ENCODE peak calls at places on chromosomes 6 and 20, in eight cellular contexts. One of them, this sample, is unnamed.

GRCh38 chr6:15364401-15365037 is 118.7 kb downstream of the JARID2 start:
- DNase-seq in A549: no peak
- DNase-seq in Peyer's patch: no peak
- DNase-seq in adrenal gland: no peak
- DNase-seq in thoracic aorta: no peak
- DNase-seq in MM.1S: no peak
- DNase-seq in left ventricle myocardium inferior: no peak
- DNase-seq in ovary: no peak
- DNase-seq in this sample: no peak

GRCh38 chr6:156828280-156828703 is 51.1 kb downstream of the ARID1B start:
- DNase-seq in thoracic aorta: no peak
- DNase-seq in adrenal gland: peak
- DNase-seq in left ventricle myocardium inferior: no peak
- DNase-seq in Peyer's patch: no peak
- DNase-seq in ovary: no peak
- DNase-seq in A549: peak
- DNase-seq in MM.1S: no peak
- DNase-seq in this sample: no peak

GRCh38 chr20:5751856-5752255 is 1.7 kb downstream of the SHLD1 start:
- DNase-seq in adrenal gland: peak
- DNase-seq in thoracic aorta: no peak
- DNase-seq in ovary: no peak
- DNase-seq in left ventricle myocardium inferior: no peak
- DNase-seq in Peyer's patch: no peak
- DNase-seq in A549: no peak
- DNase-seq in MM.1S: no peak
- DNase-seq in this sample: no peak

GRCh38 chr6:152206072-152206818 is 398.8 kb downstream of the ESR1 start:
- DNase-seq in Peyer's patch: no peak
- DNase-seq in A549: peak
- DNase-seq in adrenal gland: no peak
- DNase-seq in thoracic aorta: no peak
- DNase-seq in ovary: no peak
- DNase-seq in left ventricle myocardium inferior: peak
- DNase-seq in MM.1S: no peak
- DNase-seq in this sample: no peak

GRCh38 chr20:56350842-56351241 is 7.9 kb upstream of the FAM210B start:
- DNase-seq in thoracic aorta: no peak
- DNase-seq in Peyer's patch: no peak
- DNase-seq in A549: no peak
- DNase-seq in left ventricle myocardium inferior: no peak
- DNase-seq in MM.1S: no peak
- DNase-seq in adrenal gland: no peak
- DNase-seq in ovary: no peak
- DNase-seq in this sample: no peak

GRCh38 chr6:41940759-41941279 is 789 bp downstream of the CCND3 start:
- DNase-seq in left ventricle myocardium inferior: peak
- DNase-seq in ovary: peak
- DNase-seq in adrenal gland: peak
- DNase-seq in MM.1S: no peak
- DNase-seq in Peyer's patch: no peak
- DNase-seq in A549: peak
- DNase-seq in thoracic aorta: no peak
- DNase-seq in this sample: peak

GRCh38 chr20:19631410-19631809 is 126.6 kb upstream of the RIN2 start:
- DNase-seq in thoracic aorta: no peak
- DNase-seq in A549: peak
- DNase-seq in left ventricle myocardium inferior: no peak
- DNase-seq in MM.1S: no peak
- DNase-seq in adrenal gland: no peak
- DNase-seq in ovary: no peak
- DNase-seq in Peyer's patch: no peak
- DNase-seq in this sample: no peak

GRCh38 chr6:39217177-39217864 is 12.0 kb downstream of the KCNK5 start:
- DNase-seq in ovary: no peak
- DNase-seq in Peyer's patch: no peak
- DNase-seq in A549: peak
- DNase-seq in MM.1S: no peak
- DNase-seq in left ventricle myocardium inferior: no peak
- DNase-seq in adrenal gland: no peak
- DNase-seq in thoracic aorta: no peak
- DNase-seq in this sample: no peak

GRCh38 chr20:41408986-41409385 is 42.4 kb upstream of the EMILIN3 start:
- DNase-seq in A549: no peak
- DNase-seq in left ventricle myocardium inferior: no peak
- DNase-seq in Peyer's patch: no peak
- DNase-seq in MM.1S: peak
- DNase-seq in ovary: no peak
- DNase-seq in adrenal gland: no peak
- DNase-seq in thoracic aorta: no peak
- DNase-seq in this sample: no peak

GRCh38 chr20:41413169-41413568 is 46.6 kb upstream of the EMILIN3 start:
- DNase-seq in MM.1S: no peak
- DNase-seq in left ventricle myocardium inferior: no peak
- DNase-seq in adrenal gland: no peak
- DNase-seq in ovary: no peak
- DNase-seq in A549: peak
- DNase-seq in thoracic aorta: no peak
- DNase-seq in Peyer's patch: no peak
- DNase-seq in this sample: no peak

GRCh38 chr20:41408131-41408789 is 41.6 kb upstream of the EMILIN3 start:
- DNase-seq in left ventricle myocardium inferior: no peak
- DNase-seq in A549: no peak
- DNase-seq in adrenal gland: no peak
- DNase-seq in thoracic aorta: no peak
- DNase-seq in ovary: no peak
- DNase-seq in MM.1S: peak
- DNase-seq in Peyer's patch: no peak
- DNase-seq in this sample: no peak

GRCh38 chr20:41412324-41412723 is 45.7 kb upstream of the EMILIN3 start:
- DNase-seq in MM.1S: no peak
- DNase-seq in left ventricle myocardium inferior: no peak
- DNase-seq in adrenal gland: no peak
- DNase-seq in Peyer's patch: no peak
- DNase-seq in ovary: no peak
- DNase-seq in thoracic aorta: no peak
- DNase-seq in A549: no peak
- DNase-seq in this sample: no peak

DNA sequence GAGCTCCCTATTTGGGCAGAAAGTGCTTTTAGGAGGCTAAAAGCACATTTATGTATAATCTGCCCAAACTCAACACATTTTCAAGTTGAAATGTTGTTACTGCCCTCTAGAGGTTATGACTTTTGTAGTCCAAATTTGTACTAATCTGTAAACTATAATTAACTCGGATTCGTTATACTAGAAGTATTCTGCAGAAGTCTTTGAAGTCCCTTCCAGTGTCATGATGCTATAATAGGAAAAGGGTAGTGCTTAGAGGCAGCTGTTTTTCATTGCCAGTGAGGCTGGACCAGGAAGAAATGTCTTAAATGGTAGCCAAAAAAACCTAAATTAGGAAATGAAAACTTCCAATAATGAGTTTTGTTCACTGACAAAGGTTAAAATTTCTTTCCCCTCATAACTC is 44.8 kb upstream of the EMILIN3 start:
- DNase-seq in Peyer's patch: no peak
- DNase-seq in adrenal gland: no peak
- DNase-seq in A549: peak
- DNase-seq in MM.1S: peak
- DNase-seq in thoracic aorta: no peak
- DNase-seq in ovary: no peak
- DNase-seq in left ventricle myocardium inferior: no peak
- DNase-seq in this sample: no peak
- H3K27ac ChIP-seq in Peyer's patch: no peak
- H3K27ac ChIP-seq in adrenal gland: no peak
- H3K27ac ChIP-seq in A549: no peak
- H3K27ac ChIP-seq in MM.1S: peak
- H3K27ac ChIP-seq in thoracic aorta: peak
- H3K27ac ChIP-seq in ovary: no peak
- H3K27ac ChIP-seq in left ventricle myocardium inferior: peak
- H3K27ac ChIP-seq in this sample: no peak

GRCh38 chr20:38337561-38338140 is 8.6 kb upstream of the LBP start:
- DNase-seq in A549: peak
- DNase-seq in MM.1S: no peak
- DNase-seq in left ventricle myocardium inferior: no peak
- DNase-seq in adrenal gland: no peak
- DNase-seq in thoracic aorta: no peak
- DNase-seq in Peyer's patch: no peak
- DNase-seq in ovary: peak
- DNase-seq in this sample: no peak
- TF ChIP-seq CTCF in A549: peak
- TF ChIP-seq CTCF in MM.1S: peak
- TF ChIP-seq CTCF in left ventricle myocardium inferior: peak
- TF ChIP-seq CTCF in adrenal gland: peak
- TF ChIP-seq CTCF in thoracic aorta: peak
- TF ChIP-seq CTCF in Peyer's patch: peak
- TF ChIP-seq CTCF in ovary: no peak
- TF ChIP-seq CTCF in this sample: peak

GRCh38 chr6:1612902-1613301 is 3.2 kb downstream of the FOXC1 start:
- DNase-seq in Peyer's patch: no peak
- DNase-seq in A549: no peak
- DNase-seq in ovary: no peak
- DNase-seq in MM.1S: no peak
- DNase-seq in adrenal gland: no peak
- DNase-seq in thoracic aorta: no peak
- DNase-seq in left ventricle myocardium inferior: no peak
- DNase-seq in this sample: no peak
- H3K4me3 ChIP-seq in Peyer's patch: no peak
- H3K4me3 ChIP-seq in A549: peak
- H3K4me3 ChIP-seq in ovary: peak
- H3K4me3 ChIP-seq in MM.1S: no peak
- H3K4me3 ChIP-seq in adrenal gland: peak
- H3K4me3 ChIP-seq in thoracic aorta: peak
- H3K4me3 ChIP-seq in left ventricle myocardium inferior: peak
- H3K4me3 ChIP-seq in this sample: peak

GRCh38 chr6:161273356-161273751 is 507 bp downstream of the AGPAT4 start:
- DNase-seq in thoracic aorta: no peak
- DNase-seq in Peyer's patch: no peak
- DNase-seq in ovary: peak
- DNase-seq in A549: no peak
- DNase-seq in left ventricle myocardium inferior: no peak
- DNase-seq in adrenal gland: no peak
- DNase-seq in MM.1S: no peak
- DNase-seq in this sample: peak

GRCh38 chr6:161273752-161274487 is at the start of gene AGPAT4:
- DNase-seq in left ventricle myocardium inferior: peak
- DNase-seq in A549: peak
- DNase-seq in MM.1S: peak
- DNase-seq in adrenal gland: peak
- DNase-seq in thoracic aorta: peak
- DNase-seq in Peyer's patch: peak
- DNase-seq in ovary: peak
- DNase-seq in this sample: peak

GRCh38 chr6:161272600-161273355 is 1.1 kb downstream of the AGPAT4 start:
- DNase-seq in thoracic aorta: no peak
- DNase-seq in left ventricle myocardium inferior: no peak
- DNase-seq in Peyer's patch: no peak
- DNase-seq in MM.1S: no peak
- DNase-seq in ovary: peak
- DNase-seq in A549: no peak
- DNase-seq in adrenal gland: no peak
- DNase-seq in this sample: no peak

GRCh38 chr6:161269310-161269709 is 4.6 kb downstream of the AGPAT4 start:
- DNase-seq in left ventricle myocardium inferior: no peak
- DNase-seq in MM.1S: no peak
- DNase-seq in A549: no peak
- DNase-seq in adrenal gland: no peak
- DNase-seq in ovary: no peak
- DNase-seq in thoracic aorta: no peak
- DNase-seq in Peyer's patch: no peak
- DNase-seq in this sample: no peak

GRCh38 chr6:161271343-161272019 is 2.4 kb downstream of the AGPAT4 start:
- DNase-seq in Peyer's patch: no peak
- DNase-seq in ovary: no peak
- DNase-seq in A549: no peak
- DNase-seq in thoracic aorta: no peak
- DNase-seq in adrenal gland: no peak
- DNase-seq in MM.1S: no peak
- DNase-seq in left ventricle myocardium inferior: no peak
- DNase-seq in this sample: no peak
- H3K27ac ChIP-seq in Peyer's patch: no peak
- H3K27ac ChIP-seq in ovary: no peak
- H3K27ac ChIP-seq in A549: no peak
- H3K27ac ChIP-seq in thoracic aorta: no peak
- H3K27ac ChIP-seq in adrenal gland: no peak
- H3K27ac ChIP-seq in MM.1S: no peak
- H3K27ac ChIP-seq in left ventricle myocardium inferior: no peak
- H3K27ac ChIP-seq in this sample: no peak

GRCh38 chr6:131183427-131184095 is 48.3 kb downstream of the AKAP7 start:
- DNase-seq in ovary: no peak
- DNase-seq in thoracic aorta: no peak
- DNase-seq in left ventricle myocardium inferior: no peak
- DNase-seq in MM.1S: no peak
- DNase-seq in A549: no peak
- DNase-seq in adrenal gland: no peak
- DNase-seq in Peyer's patch: no peak
- DNase-seq in this sample: no peak

GRCh38 chr6:131177996-131178395 is 42.7 kb downstream of the AKAP7 start:
- DNase-seq in left ventricle myocardium inferior: no peak
- DNase-seq in thoracic aorta: no peak
- DNase-seq in ovary: no peak
- DNase-seq in adrenal gland: no peak
- DNase-seq in Peyer's patch: no peak
- DNase-seq in MM.1S: no peak
- DNase-seq in A549: no peak
- DNase-seq in this sample: no peak

DNA sequence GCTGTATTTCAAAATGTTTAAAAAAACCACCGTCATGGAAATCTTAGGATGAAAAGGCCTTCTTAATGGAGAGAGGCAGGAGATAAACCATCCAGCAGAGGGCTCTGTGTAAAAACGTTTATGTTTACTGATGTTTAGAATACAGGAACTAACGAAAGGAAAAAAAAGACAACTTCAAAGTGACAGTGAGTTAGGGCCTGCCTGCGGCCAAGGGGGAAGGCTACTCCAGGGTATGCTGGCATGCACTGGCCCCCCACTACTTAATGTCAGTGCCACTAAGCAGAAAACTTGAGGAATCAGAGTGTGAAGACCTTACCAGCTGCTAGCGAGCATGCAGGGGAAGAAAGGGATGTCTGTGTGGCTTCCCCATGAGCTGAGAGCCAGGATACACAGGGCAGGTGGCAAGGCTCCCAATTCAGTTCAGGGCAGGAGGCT is 47.7 kb downstream of the AKAP7 start:
- DNase-seq in Peyer's patch: no peak
- DNase-seq in adrenal gland: no peak
- DNase-seq in A549: peak
- DNase-seq in left ventricle myocardium inferior: no peak
- DNase-seq in ovary: no peak
- DNase-seq in thoracic aorta: no peak
- DNase-seq in MM.1S: no peak
- DNase-seq in this sample: no peak
- TF ChIP-seq CTCF in Peyer's patch: peak
- TF ChIP-seq CTCF in adrenal gland: peak
- TF ChIP-seq CTCF in A549: peak
- TF ChIP-seq CTCF in left ventricle myocardium inferior: peak
- TF ChIP-seq CTCF in ovary: no peak
- TF ChIP-seq CTCF in thoracic aorta: no peak
- TF ChIP-seq CTCF in MM.1S: peak
- TF ChIP-seq CTCF in this sample: peak

This sample was measured in lower lobe of right lung.